ENCODE peak calls at places on chromosomes 3 and 15, in four cellular contexts. Q is K562, S is HepG2, U is WTC11. F is an unnamed sample.

GRCh38 chr3:183541235-183541655 is 14.3 kb downstream of the KLHL6 start:
- DNase-seq in Q (no peak), S (no peak), U (no peak), F (no peak)

GRCh38 chr15:63292771-63293170 is 15.4 kb downstream of the APH1B start:
- DNase-seq in Q (no peak), S (no peak), U (no peak), F (no peak)

GRCh38 chr3:58214484-58215316 is 3.9 kb upstream of the DNASE1L3 start:
- DNase-seq in Q (no peak), S (no peak), U (peak), F (no peak)

GRCh38 chr3:78116874-78117273 is 1077.0 kb downstream of the ROBO2 start:
- DNase-seq in Q (no peak), S (no peak), U (no peak), F (no peak)

GRCh38 chr3:161600185-161600584 is 103.6 kb downstream of the OTOL1 start:
- DNase-seq in Q (no peak), S (no peak), U (no peak), F (no peak)

GRCh38 chr15:31081568-31082250 is 19.8 kb downstream of the TRPM1 start:
- DNase-seq in Q (no peak), S (no peak), U (no peak), F (no peak)

GRCh38 chr3:165056510-165056909 is 21.8 kb downstream of the SI start:
- DNase-seq in Q (no peak), S (no peak), U (no peak), F (no peak)

GRCh38 chr15:91995146-91995545 is 141.6 kb downstream of the SLCO3A1 start:
- DNase-seq in Q (no peak), S (no peak), U (no peak), F (no peak)

GRCh38 chr15:70196314-70197291 is 98.9 kb upstream of the TLE3 start:
- DNase-seq in Q (no peak), S (peak), U (peak), F (peak)

GRCh38 chr3:133463441-133463860 is 63.6 kb downstream of the BFSP2 start:
- DNase-seq in Q (no peak), S (no peak), U (no peak), F (no peak)

GRCh38 chr15:63712828-63713520 is 115.8 kb downstream of the FBXL22 start:
- DNase-seq in Q (no peak), S (no peak), U (no peak), F (no peak)

GRCh38 chr3:51975857-51976549 is 1.1 kb downstream of the ABHD14A start:
- DNase-seq in Q (peak), S (peak), U (peak), F (peak)

GRCh38 chr15:92383528-92384326 is 10.0 kb upstream of the ST8SIA2 start:
- DNase-seq in Q (peak), S (peak), U (peak), F (peak)

GRCh38 chr3:89372456-89372855 is 265.0 kb downstream of the EPHA3 start:
- DNase-seq in Q (no peak), S (no peak), U (no peak), F (no peak)

GRCh38 chr3:132396255-132396654 is 21.0 kb upstream of the DNAJC13 start:
- DNase-seq in Q (no peak), S (no peak), U (no peak), F (no peak)

GRCh38 chr3:66224220-66224619 is 3.4 kb downstream of the SLC25A26 start:
- DNase-seq in Q (no peak), S (no peak), U (no peak), F (no peak)

GRCh38 chr15:90478981-90479481 is 50.7 kb upstream of the CRTC3 start:
- DNase-seq in Q (no peak), S (no peak), U (no peak), F (no peak)
- TF ChIP-seq ELF4 in Q (no peak), S (no peak), U (no peak), F (no peak)

GRCh38 chr3:45497963-45498362 is 96.6 kb upstream of the LIMD1 start:
- DNase-seq in Q (no peak), S (no peak), U (no peak), F (no peak)

GRCh38 chr3:45498532-45498931 is 96.0 kb upstream of the LIMD1 start:
- DNase-seq in Q (no peak), S (no peak), U (no peak), F (no peak)

GRCh38 chr3:45491344-45491743 is 103.0 kb downstream of the LARS2 start:
- DNase-seq in Q (no peak), S (no peak), U (no peak), F (no peak)

GRCh38 chr3:45499529-45499928 is 95.0 kb upstream of the LIMD1 start:
- DNase-seq in Q (no peak), S (peak), U (no peak), F (no peak)

DNA sequence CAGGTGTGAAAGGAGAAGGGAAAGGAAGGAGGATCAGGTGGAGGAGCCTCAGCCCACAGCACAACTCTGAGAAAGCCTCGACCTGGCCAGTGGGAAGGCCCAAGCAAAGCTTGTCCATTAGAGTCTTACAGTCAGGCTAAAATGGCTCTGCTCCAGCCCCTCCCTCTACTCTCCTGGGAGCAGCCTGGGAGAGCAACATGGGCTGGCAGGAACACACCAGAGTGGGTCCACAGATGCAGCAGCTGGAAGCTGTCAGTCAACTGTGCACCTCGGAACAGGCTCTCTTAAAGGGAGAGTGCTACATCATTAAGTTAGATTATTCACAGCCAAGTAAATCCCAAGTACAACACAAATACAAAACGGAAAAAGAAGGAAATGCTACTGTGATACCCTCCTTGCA is 98.0 kb upstream of the LIMD1 start:
- DNase-seq in Q (no peak), S (no peak), U (no peak), F (no peak)
- TF ChIP-seq ELF4 in Q (no peak), S (no peak), U (no peak), F (no peak)

GRCh38 chr15:59313703-59314332 is 58.9 kb downstream of the MYO1E start:
- DNase-seq in Q (no peak), S (peak), U (no peak), F (peak)
- TF ChIP-seq ELF4 in Q (no peak), S (no peak), U (no peak), F (no peak)

DNA sequence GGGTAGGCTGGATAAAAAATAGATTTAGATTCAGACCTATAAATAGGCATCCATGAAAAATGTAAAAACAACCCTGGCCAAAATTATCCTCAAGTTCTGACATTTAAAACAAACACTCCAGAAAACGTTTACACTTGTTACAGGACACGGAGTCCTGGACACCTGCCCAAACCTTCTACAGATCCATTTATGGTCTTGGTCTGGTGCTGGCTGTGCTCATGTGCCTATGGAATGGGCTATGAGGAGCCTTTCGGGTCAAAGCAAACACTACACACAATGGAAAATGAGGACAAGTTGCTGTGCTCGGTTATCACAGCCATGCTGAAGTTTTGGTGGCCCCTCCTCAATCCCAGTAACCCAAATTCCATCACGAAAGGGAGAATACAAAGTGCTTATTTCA is 108.1 kb downstream of the PDZRN3 start:
- DNase-seq in Q (no peak), S (no peak), U (no peak), F (no peak)
- TF ChIP-seq ELF4 in Q (no peak), S (no peak), U (no peak), F (no peak)

DNA sequence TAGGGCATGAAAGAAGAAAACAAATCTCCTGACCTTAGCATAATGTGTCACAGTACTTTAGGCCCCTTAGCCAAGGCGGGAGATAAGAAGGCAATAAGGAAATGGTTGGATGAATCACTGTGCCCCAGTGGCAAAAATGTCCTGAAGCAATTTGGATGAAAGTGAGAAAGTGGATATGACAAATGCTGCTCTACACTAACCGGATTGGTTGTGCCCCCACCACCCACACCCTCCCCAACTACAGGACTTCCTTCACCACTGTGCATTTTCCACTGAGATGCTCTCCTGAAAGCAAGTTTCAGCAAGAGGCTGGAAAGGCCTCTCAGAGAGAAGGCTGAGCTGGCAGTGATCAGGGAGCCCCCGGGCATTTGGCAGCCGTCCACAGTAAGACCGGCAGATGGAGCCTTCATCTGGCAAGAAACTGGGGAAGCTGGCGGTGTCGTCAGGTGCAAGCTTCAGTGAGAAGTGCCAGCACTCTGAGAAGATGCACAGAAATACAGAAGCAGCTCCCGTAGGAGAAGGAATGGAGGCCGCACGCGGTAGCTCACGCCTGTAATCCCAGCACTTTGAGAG is 63.8 kb downstream of the ATP1B3 start:
- DNase-seq in Q (no peak), S (no peak), U (no peak), F (no peak)
- TF ChIP-seq ELF4 in Q (no peak), S (no peak), U (no peak), F (no peak)

DNA sequence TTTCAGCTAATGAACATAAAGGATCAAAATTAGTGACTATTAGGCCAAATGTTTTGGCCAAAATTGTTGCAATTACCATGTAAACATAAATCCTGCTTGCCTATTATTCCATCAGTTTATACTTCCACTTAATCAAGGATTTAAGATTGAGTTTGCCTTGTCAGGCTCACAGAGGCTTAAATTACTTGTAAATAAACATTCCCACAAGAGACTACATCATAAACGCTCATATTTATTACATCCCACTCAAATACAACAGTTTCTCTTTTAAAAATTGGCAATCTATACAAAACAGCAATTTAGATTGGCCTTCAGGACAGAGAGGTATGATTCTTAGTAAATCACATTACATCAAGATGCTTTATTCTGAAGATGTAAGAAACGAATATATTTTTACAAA is 9.9 kb upstream of the MAP4 start:
- DNase-seq in Q (no peak), S (no peak), U (no peak), F (no peak)
- TF ChIP-seq ELF4 in Q (no peak), S (no peak), U (no peak), F (no peak)

GRCh38 chr15:85795320-85795668 is 569 bp upstream of the KLHL25 start:
- DNase-seq in Q (no peak), S (no peak), U (no peak), F (no peak)

GRCh38 chr15:85792872-85793621 is 1.7 kb downstream of the KLHL25 start:
- DNase-seq in Q (no peak), S (no peak), U (no peak), F (no peak)

GRCh38 chr15:85793641-85794597 is 806 bp downstream of the KLHL25 start:
- DNase-seq in Q (no peak), S (peak), U (peak), F (peak)

GRCh38 chr15:85794598-85795319 is at the start of gene KLHL25:
- DNase-seq in Q (peak), S (peak), U (peak), F (peak)

GRCh38 chr15:85795669-85796305 is 1.1 kb upstream of the KLHL25 start:
- DNase-seq in Q (no peak), S (no peak), U (no peak), F (no peak)
- TF ChIP-seq ELF4 in Q (no peak), S (no peak), U (no peak), F (no peak)

GRCh38 chr3:187738089-187738399 is 7.2 kb downstream of the BCL6 start:
- DNase-seq in Q (no peak), S (no peak), U (no peak), F (no peak)

GRCh38 chr3:187739561-187740445 is 5.5 kb downstream of the BCL6 start:
- DNase-seq in Q (peak), S (no peak), U (peak), F (peak)

GRCh38 chr3:187738400-187739124 is 6.7 kb downstream of the BCL6 start:
- DNase-seq in Q (peak), S (peak), U (peak), F (peak)

GRCh38 chr3:187740446-187741399 is 4.5 kb downstream of the BCL6 start:
- DNase-seq in Q (peak), S (no peak), U (peak), F (no peak)

GRCh38 chr3:187739125-187739560 is 6.1 kb downstream of the BCL6 start:
- DNase-seq in Q (no peak), S (no peak), U (peak), F (no peak)
- TF ChIP-seq ELF4 in Q (no peak), S (no peak), U (no peak), F (no peak)

DNA sequence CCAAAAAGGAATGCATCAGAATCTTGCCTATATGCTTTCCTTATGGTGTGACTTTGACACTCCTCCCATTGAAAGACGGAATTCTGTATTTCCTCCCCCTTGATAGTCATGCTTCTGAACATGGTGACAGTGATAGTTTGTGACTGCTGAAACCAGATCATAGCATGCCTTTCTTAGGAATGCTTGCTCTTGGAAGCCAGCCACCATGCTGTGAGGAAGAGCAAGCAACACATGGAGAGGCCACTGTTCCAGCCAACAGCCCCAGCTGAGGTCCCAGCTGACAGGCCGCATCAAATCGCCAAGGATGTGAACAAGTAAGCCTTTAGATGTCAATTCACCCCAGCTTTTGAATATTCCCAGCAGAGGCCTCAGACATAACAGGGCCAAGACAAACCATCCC is 100.1 kb downstream of the IGF2BP2 start:
- DNase-seq in Q (no peak), S (no peak), U (peak), F (no peak)
- TF ChIP-seq ELF4 in Q (no peak), S (no peak), U (no peak), F (no peak)

GRCh38 chr3:156307704-156308103 is 187.3 kb downstream of the KCNAB1 start:
- DNase-seq in Q (no peak), S (no peak), U (no peak), F (no peak)
- TF ChIP-seq ELF4 in Q (no peak), S (no peak), U (no peak), F (no peak)

F was measured in HEK293T.